ENCODE peak calls at places on chromosomes 6 and 20, in ten cellular contexts. M is adrenal gland; Q is heart right ventricle; Z is endothelial cell; G is stimulated activated CD4-positive, alpha-beta T cell treated with anti-CD3 and anti-CD28 coated beads, Interleukin-15, amount 100 ng/mL, for 24 hours; R is posterior cingulate gyrus; S is activated CD8-positive, alpha-beta memory T cell treated with anti-CD3 and anti-CD28 coated beads for 48 hours; X is T-helper 2 cell; K is activated T-cell treated with anti-CD3 and anti-CD28 coated beads, Interleukin-2, amount 50 U/mL, for 1 hour; W is HS-5. I is an unnamed sample.

GRCh38 chr6:149093643-149094042 is 223.9 kb upstream of the TAB2 start:
- DNase-seq in G (no peak), X (no peak), M (no peak), S (no peak), Q (no peak), Z (no peak), K (no peak), W (no peak), R (no peak), I (no peak)

GRCh38 chr20:348972-349841 is 2.3 kb downstream of the NRSN2 start:
- DNase-seq in W (no peak), Q (no peak), M (no peak), R (no peak), K (no peak), X (no peak), S (no peak), G (no peak), Z (no peak), I (no peak)

GRCh38 chr6:37160922-37161778 is 8.8 kb upstream of the PIM1 start:
- DNase-seq in G (no peak), Q (no peak), M (no peak), X (no peak), S (no peak), K (no peak), Z (no peak), W (no peak), R (no peak), I (no peak)

GRCh38 chr6:7468382-7469081 is 72.9 kb upstream of the DSP start:
- DNase-seq in K (no peak), Q (peak), W (no peak), S (no peak), G (peak), Z (no peak), R (peak), X (no peak), M (peak), I (peak)

GRCh38 chr6:125746731-125747588 is 2.5 kb upstream of the HEY2 start:
- DNase-seq in X (peak), Q (peak), K (peak), R (peak), M (peak), S (peak), W (no peak), G (peak), Z (peak), I (peak)

GRCh38 chr6:125002090-125002741 is 40.0 kb downstream of the RNF217 start:
- DNase-seq in G (no peak), Q (no peak), X (no peak), M (no peak), Z (peak), R (no peak), W (no peak), K (no peak), S (no peak), I (no peak)

GRCh38 chr6:137715589-137716045 is 151.4 kb upstream of the TNFAIP3 start:
- DNase-seq in Z (no peak), S (no peak), R (no peak), Q (no peak), M (no peak), W (no peak), X (no peak), G (no peak), K (no peak), I (no peak)

GRCh38 chr6:5302995-5303622 is 41.8 kb downstream of the FARS2 start:
- DNase-seq in Z (peak), Q (peak), X (peak), M (peak), S (no peak), K (peak), G (peak), R (no peak), W (no peak), I (peak)

GRCh38 chr6:63734923-63735322 is 99.3 kb downstream of the PHF3 start:
- DNase-seq in Z (no peak), W (no peak), M (no peak), K (no peak), X (no peak), Q (no peak), S (no peak), G (no peak), R (no peak), I (no peak)

GRCh38 chr20:61864481-61864880 is 201.2 kb downstream of the TAF4 start:
- DNase-seq in X (no peak), W (no peak), R (no peak), Z (no peak), Q (no peak), G (no peak), K (no peak), M (no peak), S (no peak), I (no peak)

GRCh38 chr20:14622796-14623195 is 285.4 kb upstream of the FLRT3 start:
- DNase-seq in Z (no peak), X (no peak), Q (no peak), R (no peak), M (peak), K (no peak), S (no peak), G (no peak), W (peak), I (peak)

GRCh38 chr6:130671119-130672104 is 155.8 kb upstream of the SMLR1 start:
- DNase-seq in S (no peak), Q (peak), K (no peak), X (no peak), Z (no peak), M (peak), W (no peak), G (no peak), R (no peak), I (peak)